ENCODE peak calls at places on chromosomes 12 and 14, in five cellular contexts. One of them, this sample, is unnamed. For H3K4me1, the result is how much of the 10 kb centered on the place peaks cover.

GRCh38 chr12:119423285-119423684 is 88.8 kb downstream of the CCDC60 start:
- ATAC-seq in GM12878: peak
- ATAC-seq in K562: peak
- ATAC-seq in upper lobe of left lung: no peak
- ATAC-seq in HepG2: no peak
- ATAC-seq in this sample: no peak

GRCh38 chr14:59511916-59512530 is 27.7 kb downstream of the JKAMP start:
- ATAC-seq in K562: peak
- ATAC-seq in GM12878: peak
- ATAC-seq in HepG2: peak
- ATAC-seq in upper lobe of left lung: no peak
- ATAC-seq in this sample: no peak

GRCh38 chr12:57224973-57225679 is 4.4 kb upstream of the SHMT2 start:
- ATAC-seq in K562: no peak
- ATAC-seq in HepG2: peak
- ATAC-seq in upper lobe of left lung: peak
- ATAC-seq in GM12878: peak
- ATAC-seq in this sample: peak

GRCh38 chr14:93263416-93263815 is 56.4 kb downstream of the UBR7 start:
- ATAC-seq in HepG2: no peak
- ATAC-seq in K562: no peak
- ATAC-seq in GM12878: no peak
- ATAC-seq in upper lobe of left lung: no peak
- ATAC-seq in this sample: no peak

GRCh38 chr12:121637231-121637914 is 11.0 kb downstream of the ORAI1 start:
- ATAC-seq in upper lobe of left lung: peak
- ATAC-seq in GM12878: peak
- ATAC-seq in HepG2: no peak
- ATAC-seq in K562: no peak
- ATAC-seq in this sample: no peak

GRCh38 chr12:4261655-4262054 is 11.9 kb upstream of the CCND2 start:
- ATAC-seq in HepG2: no peak
- ATAC-seq in K562: no peak
- ATAC-seq in GM12878: peak
- ATAC-seq in upper lobe of left lung: no peak
- ATAC-seq in this sample: no peak

GRCh38 chr14:104419865-104420458 is 159.6 kb upstream of the C14orf180 start:
- ATAC-seq in GM12878: peak
- ATAC-seq in HepG2: no peak
- ATAC-seq in K562: no peak
- ATAC-seq in upper lobe of left lung: no peak
- ATAC-seq in this sample: no peak

GRCh38 chr12:11697670-11698387 is 48.4 kb downstream of the ETV6 start:
- ATAC-seq in GM12878: no peak
- ATAC-seq in HepG2: no peak
- ATAC-seq in K562: no peak
- ATAC-seq in upper lobe of left lung: peak
- ATAC-seq in this sample: peak

GRCh38 chr12:98179151-98179550 is 336.2 kb upstream of the TMPO start:
- ATAC-seq in upper lobe of left lung: no peak
- ATAC-seq in K562: no peak
- ATAC-seq in HepG2: no peak
- ATAC-seq in GM12878: no peak
- ATAC-seq in this sample: no peak

GRCh38 chr14:73198253-73198652 is 39.1 kb upstream of the PAPLN start:
- ATAC-seq in GM12878: no peak
- ATAC-seq in K562: no peak
- ATAC-seq in HepG2: no peak
- ATAC-seq in upper lobe of left lung: no peak
- ATAC-seq in this sample: no peak

GRCh38 chr14:94120667-94121335 is 8.6 kb downstream of the IFI27L2 start:
- ATAC-seq in upper lobe of left lung: no peak
- ATAC-seq in GM12878: no peak
- ATAC-seq in K562: no peak
- ATAC-seq in HepG2: no peak
- ATAC-seq in this sample: no peak

GRCh38 chr14:55191881-55192616 is 664 bp upstream of the DLGAP5 start:
- ATAC-seq in GM12878: peak
- ATAC-seq in HepG2: peak
- ATAC-seq in K562: peak
- ATAC-seq in upper lobe of left lung: peak
- ATAC-seq in this sample: peak

GRCh38 chr12:63151898-63152700 is 1.1 kb upstream of the AVPR1A start:
- ATAC-seq in GM12878: peak
- ATAC-seq in upper lobe of left lung: peak
- ATAC-seq in K562: peak
- ATAC-seq in HepG2: peak
- ATAC-seq in this sample: peak

GRCh38 chr14:97943619-97944018 is 1146.4 kb downstream of the VRK1 start:
- ATAC-seq in GM12878: no peak
- ATAC-seq in upper lobe of left lung: no peak
- ATAC-seq in K562: no peak
- ATAC-seq in HepG2: no peak
- ATAC-seq in this sample: no peak

GRCh38 chr14:93017341-93017797 is 94.4 kb downstream of the CHGA start:
- ATAC-seq in GM12878: no peak
- ATAC-seq in K562: no peak
- ATAC-seq in upper lobe of left lung: no peak
- ATAC-seq in HepG2: no peak
- ATAC-seq in this sample: peak

GRCh38 chr14:60760648-60761364 is 26.2 kb downstream of the MNAT1 start:
- ATAC-seq in upper lobe of left lung: no peak
- ATAC-seq in GM12878: no peak
- ATAC-seq in HepG2: no peak
- ATAC-seq in K562: no peak
- ATAC-seq in this sample: no peak

GRCh38 chr12:71626768-71627167 is 36.9 kb downstream of the ZFC3H1 start:
- ATAC-seq in K562: no peak
- ATAC-seq in upper lobe of left lung: no peak
- ATAC-seq in GM12878: no peak
- ATAC-seq in HepG2: no peak
- ATAC-seq in this sample: no peak

GRCh38 chr14:103941973-103942736 is at the start of gene RD3L:
- ATAC-seq in K562: no peak
- ATAC-seq in GM12878: no peak
- ATAC-seq in HepG2: no peak
- ATAC-seq in upper lobe of left lung: no peak
- ATAC-seq in this sample: no peak

GRCh38 chr12:2563709-2564108 is 231.1 kb upstream of the FKBP4 start:
- ATAC-seq in GM12878: no peak
- ATAC-seq in K562: no peak
- ATAC-seq in HepG2: no peak
- ATAC-seq in upper lobe of left lung: no peak
- ATAC-seq in this sample: no peak

GRCh38 chr12:48788522-48788851 is 402 bp downstream of the ADCY6 start:
- ATAC-seq in upper lobe of left lung: peak
- ATAC-seq in GM12878: peak
- ATAC-seq in HepG2: peak
- ATAC-seq in K562: no peak
- ATAC-seq in this sample: peak

GRCh38 chr12:28145211-28145610 is 45.0 kb upstream of the CCDC91 start:
- ATAC-seq in GM12878: no peak
- ATAC-seq in K562: no peak
- ATAC-seq in HepG2: no peak
- ATAC-seq in upper lobe of left lung: no peak
- ATAC-seq in this sample: no peak

GRCh38 chr12:108510836-108511235 is 4.2 kb upstream of the FICD start:
- ATAC-seq in upper lobe of left lung: no peak
- ATAC-seq in K562: no peak
- ATAC-seq in GM12878: no peak
- ATAC-seq in HepG2: no peak
- ATAC-seq in this sample: no peak

GRCh38 chr14:35515916-35516315 is 18.0 kb upstream of the INSM2 start:
- ATAC-seq in HepG2: no peak
- ATAC-seq in K562: no peak
- ATAC-seq in upper lobe of left lung: no peak
- ATAC-seq in GM12878: no peak
- ATAC-seq in this sample: no peak

GRCh38 chr12:24175949-24176348 is 226.5 kb upstream of the SOX5 start:
- ATAC-seq in HepG2: no peak
- ATAC-seq in GM12878: no peak
- ATAC-seq in K562: no peak
- ATAC-seq in upper lobe of left lung: no peak
- ATAC-seq in this sample: no peak

GRCh38 chr14:60101801-60102200 is 10.1 kb downstream of the PCNX4 start:
- ATAC-seq in K562: no peak
- ATAC-seq in HepG2: no peak
- ATAC-seq in GM12878: peak
- ATAC-seq in upper lobe of left lung: no peak
- ATAC-seq in this sample: no peak

GRCh38 chr12:120067084-120067869 is 49.3 kb downstream of the RAB35 start:
- ATAC-seq in GM12878: no peak
- ATAC-seq in upper lobe of left lung: peak
- ATAC-seq in K562: no peak
- ATAC-seq in HepG2: no peak
- ATAC-seq in this sample: no peak

GRCh38 chr12:104328790-104329189 is 25.3 kb downstream of the EID3 start:
- ATAC-seq in upper lobe of left lung: no peak
- ATAC-seq in K562: no peak
- ATAC-seq in HepG2: no peak
- ATAC-seq in GM12878: no peak
- ATAC-seq in this sample: no peak

GRCh38 chr12:46671102-46671501 is 154.7 kb downstream of the SLC38A4 start:
- ATAC-seq in HepG2: no peak
- ATAC-seq in K562: no peak
- ATAC-seq in GM12878: no peak
- ATAC-seq in upper lobe of left lung: no peak
- ATAC-seq in this sample: no peak

GRCh38 chr12:83432176-83432719 is 745.5 kb downstream of the TMTC2 start:
- ATAC-seq in K562: no peak
- ATAC-seq in HepG2: no peak
- ATAC-seq in GM12878: no peak
- ATAC-seq in upper lobe of left lung: no peak
- ATAC-seq in this sample: no peak

GRCh38 chr12:19144985-19145384 is 15.5 kb downstream of the PLEKHA5 start:
- ATAC-seq in upper lobe of left lung: no peak
- ATAC-seq in HepG2: peak
- ATAC-seq in GM12878: no peak
- ATAC-seq in K562: peak
- ATAC-seq in this sample: no peak

GRCh38 chr14:98889107-98889835 is 382.7 kb downstream of the BCL11B start:
- ATAC-seq in GM12878: no peak
- ATAC-seq in HepG2: no peak
- ATAC-seq in upper lobe of left lung: no peak
- ATAC-seq in K562: no peak
- ATAC-seq in this sample: no peak

GRCh38 chr14:91108941-91109611 is 4.8 kb upstream of the DGLUCY start:
- ATAC-seq in GM12878: peak
- ATAC-seq in HepG2: no peak
- ATAC-seq in upper lobe of left lung: no peak
- ATAC-seq in K562: no peak
- ATAC-seq in this sample: peak

GRCh38 chr14:105309371-105309770 is 5.2 kb upstream of the PACS2 start:
- ATAC-seq in GM12878: no peak
- ATAC-seq in upper lobe of left lung: no peak
- ATAC-seq in K562: no peak
- ATAC-seq in HepG2: no peak
- ATAC-seq in this sample: no peak

GRCh38 chr12:27534060-27534764 is 10.2 kb downstream of the PPFIBP1 start:
- ATAC-seq in K562: no peak
- ATAC-seq in HepG2: no peak
- ATAC-seq in GM12878: peak
- ATAC-seq in upper lobe of left lung: no peak
- ATAC-seq in this sample: no peak

GRCh38 chr14:77039285-77040058 is 11.0 kb upstream of the IRF2BPL start:
- ATAC-seq in HepG2: peak
- ATAC-seq in GM12878: peak
- ATAC-seq in K562: peak
- ATAC-seq in upper lobe of left lung: no peak
- ATAC-seq in this sample: no peak
- TF ChIP-seq EP300 in HepG2: no peak
- TF ChIP-seq EP300 in GM12878: no peak
- TF ChIP-seq EP300 in K562: no peak
- TF ChIP-seq EP300 in upper lobe of left lung: no peak
- TF ChIP-seq EP300 in this sample: no peak

GRCh38 chr14:100857923-100858837 is 32.3 kb downstream of the MEG3 start:
- ATAC-seq in GM12878: no peak
- ATAC-seq in upper lobe of left lung: no peak
- ATAC-seq in HepG2: peak
- ATAC-seq in K562: no peak
- ATAC-seq in this sample: no peak
- TF ChIP-seq POLR2AphosphoS5 in GM12878: no peak
- TF ChIP-seq POLR2AphosphoS5 in upper lobe of left lung: no peak
- TF ChIP-seq POLR2AphosphoS5 in HepG2: no peak
- TF ChIP-seq POLR2AphosphoS5 in K562: no peak
- TF ChIP-seq POLR2AphosphoS5 in this sample: no peak

GRCh38 chr14:39972704-39973103 is 540.5 kb upstream of the FBXO33 start:
- ATAC-seq in GM12878: no peak
- ATAC-seq in K562: no peak
- ATAC-seq in upper lobe of left lung: no peak
- ATAC-seq in HepG2: no peak
- ATAC-seq in this sample: no peak

GRCh38 chr14:39967885-39968284 is 535.7 kb upstream of the FBXO33 start:
- ATAC-seq in K562: no peak
- ATAC-seq in GM12878: peak
- ATAC-seq in upper lobe of left lung: no peak
- ATAC-seq in HepG2: no peak
- ATAC-seq in this sample: no peak
- H3K4me1 ChIP-seq in K562: under half
- H3K4me1 ChIP-seq in GM12878: under half
- H3K4me1 ChIP-seq in upper lobe of left lung: under half
- H3K4me1 ChIP-seq in HepG2: under half
- H3K4me1 ChIP-seq in this sample: under half

DNA sequence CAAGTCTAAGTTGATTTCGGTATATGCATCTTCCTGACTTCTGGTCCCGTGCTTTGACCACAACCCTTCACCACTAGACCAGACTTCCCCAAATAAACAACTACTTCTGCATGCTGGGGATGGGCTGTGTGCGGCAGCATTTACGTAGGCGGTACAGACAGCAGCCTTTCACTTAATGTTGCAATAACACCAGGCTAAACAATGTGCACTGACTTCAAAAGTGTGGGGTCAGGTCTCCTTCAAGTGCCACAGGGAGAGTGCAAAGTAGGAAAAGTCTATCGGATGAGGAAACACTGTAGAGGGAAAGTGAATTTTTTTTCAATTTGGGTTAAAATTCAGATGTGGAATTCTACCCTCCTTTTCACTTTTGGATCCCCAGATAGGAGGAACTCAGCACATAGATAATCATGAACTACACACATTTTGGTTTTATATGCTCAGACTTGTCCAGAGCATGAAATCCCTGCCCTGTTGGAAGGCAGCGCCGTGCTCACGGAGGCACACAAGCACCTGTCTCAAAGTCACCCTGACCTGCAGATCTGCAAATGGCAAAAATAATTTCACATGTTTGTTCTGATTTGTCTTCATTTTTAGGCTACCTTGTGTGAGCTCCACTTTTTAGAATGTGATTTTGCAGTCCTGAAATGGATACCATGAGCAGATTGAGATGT is 3.6 kb upstream of the FOS start:
- ATAC-seq in K562: no peak
- ATAC-seq in HepG2: no peak
- ATAC-seq in upper lobe of left lung: no peak
- ATAC-seq in GM12878: peak
- ATAC-seq in this sample: no peak
- TF ChIP-seq EP300 in K562: no peak
- TF ChIP-seq EP300 in HepG2: no peak
- TF ChIP-seq EP300 in upper lobe of left lung: peak
- TF ChIP-seq EP300 in GM12878: peak
- TF ChIP-seq EP300 in this sample: no peak